ENCODE peak calls at places on chromosomes 4 and X, in four cellular contexts. H, S, D and V are unnamed samples.

GRCh38 chrX:92213781-92214180 is 434.6 kb downstream of the PCDH11X start:
- DNase-seq in H (no peak), S (no peak), D (no peak), V (no peak)

GRCh38 chr4:158302076-158302866 is 92.0 kb downstream of the TMEM144 start:
- DNase-seq in H (no peak), S (no peak), D (no peak), V (no peak)

GRCh38 chrX:13013353-13014110 is 30.9 kb downstream of the FAM9C start:
- DNase-seq in H (no peak), S (peak; percentile 22), D (peak; percentile 37), V (no peak)

GRCh38 chr4:8030121-8030781 is 90.6 kb upstream of the AFAP1 start:
- DNase-seq in H (no peak), S (no peak), D (no peak), V (no peak)

GRCh38 chrX:9379697-9380551 is 84.9 kb upstream of the TBL1X start:
- DNase-seq in H (no peak), S (no peak), D (no peak), V (no peak)

GRCh38 chr4:108375434-108375833 is 206.7 kb upstream of the LEF1 start:
- DNase-seq in H (no peak), S (no peak), D (no peak), V (no peak)

GRCh38 chr4:114474401-114474800 is 124.2 kb upstream of the UGT8 start:
- DNase-seq in H (no peak), S (no peak), D (no peak), V (no peak)

GRCh38 chrX:9530848-9531274 is 66.0 kb downstream of the TBL1X start:
- DNase-seq in H (peak; percentile 24), S (peak; percentile 69), D (peak; percentile 80), V (peak; percentile 27)

GRCh38 chr4:27217261-27217769 is 356.7 kb downstream of the STIM2 start:
- DNase-seq in H (no peak), S (no peak), D (no peak), V (no peak)

GRCh38 chr4:168208957-168209614 is 109.5 kb downstream of the DDX60 start:
- DNase-seq in H (no peak), S (no peak), D (no peak), V (no peak)

GRCh38 chr4:111618908-111619307 is 526.3 kb upstream of the FAM241A start:
- DNase-seq in H (no peak), S (no peak), D (no peak), V (no peak)

GRCh38 chr4:20532871-20533870 is 167.1 kb upstream of the PACRGL start:
- DNase-seq in H (no peak), S (no peak), D (no peak), V (no peak)

GRCh38 chr4:85039526-85039925 is 73.0 kb upstream of the WDFY3 start:
- DNase-seq in H (no peak), S (no peak), D (no peak), V (no peak)

GRCh38 chr4:53321151-53321987 is 44.5 kb downstream of the SCFD2 start:
- DNase-seq in H (no peak), S (no peak), D (no peak), V (no peak)

GRCh38 chr4:188178276-188178675 is 39.0 kb downstream of the TRIML1 start:
- DNase-seq in H (no peak), S (no peak), D (no peak), V (no peak)

GRCh38 chr4:47483722-47484121 is 1.4 kb upstream of the ATP10D start:
- DNase-seq in H (no peak), S (no peak), D (no peak), V (peak; percentile 46)

GRCh38 chrX:40966204-40966820 is 118.9 kb upstream of the USP9X start:
- DNase-seq in H (no peak), S (no peak), D (no peak), V (no peak)

GRCh38 chr4:3422808-3423297 is 18.9 kb upstream of the HGFAC start:
- DNase-seq in H (no peak), S (no peak), D (no peak), V (no peak)

GRCh38 chrX:46777971-46778810 is 19.3 kb upstream of the SLC9A7 start:
- DNase-seq in H (no peak), S (no peak), D (no peak), V (peak; percentile 23)

GRCh38 chr4:168811793-168812651 is 198.0 kb downstream of the CBR4 start:
- DNase-seq in H (no peak), S (no peak), D (no peak), V (no peak)

GRCh38 chr4:185463541-185463940 is 8.0 kb downstream of the CCDC110 start:
- DNase-seq in H (no peak), S (no peak), D (no peak), V (no peak)

GRCh38 chr4:105546086-105546485 is 6.3 kb upstream of the ARHGEF38 start:
- DNase-seq in H (no peak), S (no peak), D (no peak), V (no peak)

GRCh38 chrX:144275826-144276225 is 392.0 kb downstream of the UBE2NL start:
- DNase-seq in H (no peak), S (no peak), D (no peak), V (no peak)

GRCh38 chrX:86047174-86047991 is at the start of gene CHM:
- DNase-seq in H (peak; percentile 14), S (peak; percentile 52), D (peak; percentile 51), V (peak; percentile 66)

GRCh38 chrX:40267334-40268118 is 169.8 kb upstream of the BCOR start:
- DNase-seq in H (peak; percentile 12), S (no peak), D (no peak), V (no peak)

GRCh38 chrX:154430504-154430903 is 2.0 kb downstream of the ATP6AP1 start:
- DNase-seq in H (no peak), S (no peak), D (no peak), V (no peak)

GRCh38 chr4:1376391-1376840 is 29.4 kb downstream of the UVSSA start:
- DNase-seq in H (no peak), S (peak; percentile 8), D (no peak), V (no peak)

GRCh38 chr4:177444911-177445736 is 2.9 kb upstream of the AGA start:
- DNase-seq in H (no peak), S (no peak), D (no peak), V (no peak)

GRCh38 chr4:187995322-187996207 is at the start of gene ZFP42:
- DNase-seq in H (no peak), S (no peak), D (no peak), V (no peak)

GRCh38 chr4:73345399-73345975 is 58.6 kb upstream of the ALB start:
- DNase-seq in H (no peak), S (no peak), D (no peak), V (no peak)
- TF ChIP-seq POLR2A in H (no peak), S (no peak), D (no peak), V (no peak)

DNA sequence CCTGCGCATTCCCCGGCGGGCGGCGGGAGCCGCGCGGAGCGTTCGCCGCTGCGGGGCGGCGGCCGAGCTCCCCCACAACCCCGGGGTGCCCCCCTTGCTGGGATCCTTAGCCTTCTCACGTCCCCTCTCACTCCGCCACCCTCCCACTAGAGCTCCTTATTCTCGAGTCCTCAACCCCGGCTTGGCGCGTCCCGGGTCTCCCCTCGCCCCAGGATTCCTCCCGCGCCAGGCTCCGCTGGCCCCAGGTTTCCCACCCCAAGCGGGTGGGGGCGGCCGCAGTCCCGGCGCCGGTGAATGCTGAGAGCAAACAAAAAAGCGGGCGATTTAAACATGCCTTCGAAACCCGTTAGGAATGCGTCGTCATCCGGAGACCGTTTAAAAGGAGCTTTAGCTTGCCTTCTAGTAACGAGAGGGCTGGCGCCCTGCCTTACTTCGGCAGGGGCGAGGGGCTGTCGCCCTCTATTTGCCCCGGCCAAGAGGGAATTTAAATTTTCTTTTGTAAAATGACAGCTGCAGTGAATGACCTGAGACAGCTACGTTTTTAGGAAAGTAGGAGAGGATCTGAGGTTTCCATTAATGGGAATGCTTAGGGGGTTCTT is 3.0 kb downstream of the JADE1 start:
- DNase-seq in H (peak; percentile 29), S (peak; percentile 38), D (peak; percentile 57), V (no peak)
- TF ChIP-seq POLR2A in H (no peak), S (no peak), D (no peak), V (no peak)

DNA sequence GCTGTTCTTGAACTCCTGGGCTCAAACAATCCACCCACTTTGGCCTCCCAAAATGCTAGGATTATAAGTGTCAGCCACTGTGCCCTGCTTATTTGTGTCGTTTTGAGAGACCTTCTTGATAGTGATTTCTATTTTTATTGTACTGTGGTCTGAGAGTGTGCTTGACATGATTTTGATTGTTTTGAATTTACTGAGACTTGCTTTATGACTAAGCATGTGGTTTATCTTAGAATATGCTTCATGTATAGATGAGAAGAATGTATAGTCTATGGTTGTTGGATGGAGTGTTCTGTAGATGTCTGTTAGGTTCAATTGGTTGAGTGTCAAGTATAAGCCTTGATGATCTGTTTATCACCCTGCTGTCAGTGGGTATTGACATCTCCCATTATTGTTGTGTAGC is 789.3 kb downstream of the IL1RAPL1 start:
- DNase-seq in H (no peak), S (no peak), D (no peak), V (no peak)
- TF ChIP-seq POLR2A in H (no peak), S (no peak), D (no peak), V (no peak)

GRCh38 chrX:101051153-101051548 is 760 bp downstream of the TRMT2B start:
- DNase-seq in H (no peak), S (no peak), D (no peak), V (peak; percentile 12)

GRCh38 chrX:101057095-101057714 is 5.3 kb upstream of the TRMT2B start:
- DNase-seq in H (no peak), S (no peak), D (no peak), V (no peak)

GRCh38 chrX:101051549-101052302 is at the start of gene TRMT2B:
- DNase-seq in H (peak; percentile 58), S (peak; percentile 74), D (peak; percentile 73), V (peak; percentile 96)
- TF ChIP-seq POLR2A in H (no peak), S (no peak), D (no peak), V (no peak)

GRCh38 chrX:129780441-129781105 is 824 bp downstream of the SASH3 start:
- DNase-seq in H (no peak), S (no peak), D (no peak), V (no peak)

GRCh38 chrX:129782015-129782495 is 2.3 kb downstream of the SASH3 start:
- DNase-seq in H (no peak), S (no peak), D (no peak), V (no peak)

GRCh38 chrX:129782706-129783105 is 3.0 kb downstream of the SASH3 start:
- DNase-seq in H (no peak), S (no peak), D (no peak), V (no peak)

GRCh38 chrX:129779747-129780146 is at the start of gene SASH3:
- DNase-seq in H (peak; percentile 16), S (no peak), D (no peak), V (no peak)

GRCh38 chrX:129781134-129782014 is 1.6 kb downstream of the SASH3 start:
- DNase-seq in H (no peak), S (no peak), D (no peak), V (no peak)
- TF ChIP-seq POLR2A in H (no peak), S (no peak), D (no peak), V (no peak)